ENCODE peak calls at places on chromosomes 11 and 22, in ten cellular contexts. H, R, S, O, C, M, U, J, E and N are unnamed samples.

GRCh38 chr11:109150603-109151002 is 271.4 kb upstream of the C11orf87 start:
- DNase-seq in M (no peak), H (no peak), C (no peak), J (no peak), U (peak), E (no peak), S (no peak), R (no peak), O (no peak), N (no peak)

GRCh38 chr11:3947084-3947483 is 91.6 kb downstream of the STIM1 start:
- DNase-seq in M (no peak), J (no peak), S (peak), U (no peak), E (peak), O (peak), H (no peak), C (no peak), R (no peak), N (no peak)

GRCh38 chr11:47904048-47904447 is 55.9 kb upstream of the NUP160 start:
- DNase-seq in C (no peak), S (peak), M (no peak), R (no peak), J (no peak), H (no peak), U (no peak), E (no peak), O (peak), N (no peak)

GRCh38 chr11:78460468-78460867 is 42.8 kb upstream of the GAB2 start:
- DNase-seq in J (no peak), S (peak), E (peak), M (no peak), C (no peak), U (no peak), O (peak), R (no peak), H (no peak), N (peak)

GRCh38 chr11:33531743-33532181 is 168.9 kb downstream of the C11orf91 start:
- DNase-seq in J (no peak), O (peak), C (peak), U (no peak), E (no peak), S (peak), R (no peak), H (no peak), M (no peak), N (no peak)

GRCh38 chr22:23268139-23268712 is 87.9 kb downstream of the BCR start:
- DNase-seq in R (no peak), M (no peak), E (no peak), O (no peak), J (no peak), H (no peak), S (no peak), U (no peak), C (no peak), N (no peak)

GRCh38 chr22:50270302-50271010 is at the start of gene MAPK11:
- DNase-seq in O (peak), M (peak), J (no peak), U (peak), S (peak), C (no peak), H (peak), E (peak), R (peak), N (peak)

GRCh38 chr11:122248130-122248529 is 132.1 kb upstream of the BLID start:
- DNase-seq in R (no peak), M (no peak), U (no peak), H (no peak), O (no peak), S (no peak), J (no peak), E (no peak), C (no peak), N (no peak)

GRCh38 chr11:22674470-22675426 is 8.3 kb downstream of the GAS2 start:
- DNase-seq in M (no peak), H (no peak), R (peak), S (no peak), J (no peak), O (no peak), U (no peak), C (no peak), E (no peak), N (no peak)

GRCh38 chr11:10150800-10151199 is 143.2 kb downstream of the SBF2 start:
- DNase-seq in E (no peak), U (no peak), C (no peak), M (no peak), J (no peak), R (no peak), H (no peak), O (no peak), S (peak), N (no peak)

GRCh38 chr11:20599424-20600346 is at the start of gene SLC6A5:
- DNase-seq in O (peak), M (no peak), U (peak), C (no peak), R (peak), S (peak), E (no peak), H (peak), J (peak), N (peak)

GRCh38 chr11:86091566-86091965 is 22.7 kb upstream of the PICALM start:
- DNase-seq in R (no peak), E (no peak), O (peak), J (peak), H (no peak), S (peak), M (no peak), U (no peak), C (no peak), N (no peak)

GRCh38 chr11:18332891-18333290 is 10.5 kb downstream of the GTF2H1 start:
- DNase-seq in C (no peak), H (no peak), O (no peak), M (no peak), R (no peak), S (no peak), J (no peak), U (no peak), E (no peak), N (no peak)

GRCh38 chr22:49595465-49596078 is 232.1 kb downstream of the BRD1 start:
- DNase-seq in R (no peak), C (no peak), U (no peak), H (no peak), J (no peak), E (no peak), O (no peak), M (no peak), S (no peak), N (no peak)

GRCh38 chr11:554428-554823 is 6.1 kb downstream of the LMNTD2 start:
- DNase-seq in J (no peak), R (no peak), E (no peak), O (no peak), C (no peak), S (no peak), M (no peak), H (no peak), U (no peak), N (no peak)

GRCh38 chr22:26711205-26711958 is 54.0 kb downstream of the MIAT start:
- DNase-seq in O (peak), R (no peak), C (peak), M (no peak), J (no peak), E (peak), U (no peak), S (no peak), H (no peak), N (peak)

GRCh38 chr11:71096751-71097388 is 155.5 kb downstream of the SHANK2 start:
- DNase-seq in C (no peak), J (no peak), O (no peak), U (no peak), M (peak), E (no peak), R (no peak), H (no peak), S (peak), N (no peak)

GRCh38 chr11:103528596-103528995 is 419.4 kb downstream of the DYNC2H1 start:
- DNase-seq in H (no peak), M (no peak), S (peak), E (no peak), O (peak), R (no peak), J (peak), U (no peak), C (no peak), N (no peak)

GRCh38 chr11:36295926-36296325 is at the start of gene PRR5L:
- DNase-seq in J (no peak), M (no peak), R (no peak), H (no peak), C (no peak), S (no peak), O (no peak), U (no peak), E (no peak), N (no peak)

GRCh38 chr11:57978686-57979531 is 44.8 kb upstream of the OR9Q1 start:
- DNase-seq in U (no peak), M (no peak), J (no peak), C (no peak), O (no peak), E (no peak), R (no peak), H (no peak), S (peak), N (no peak)

GRCh38 chr11:86201371-86201770 is 43.2 kb upstream of the EED start:
- DNase-seq in M (no peak), H (no peak), S (no peak), E (no peak), J (no peak), R (no peak), U (no peak), O (peak), C (no peak), N (no peak)

GRCh38 chr11:12675951-12676711 is 1.9 kb downstream of the TEAD1 start:
- DNase-seq in J (no peak), C (no peak), O (peak), E (no peak), U (peak), H (no peak), S (peak), R (no peak), M (no peak), N (no peak)

GRCh38 chr11:99422581-99423434 is 402.1 kb downstream of the CNTN5 start:
- DNase-seq in M (no peak), R (no peak), J (no peak), E (no peak), O (no peak), S (no peak), H (no peak), C (no peak), U (no peak), N (no peak)

GRCh38 chr11:63180536-63180935 is 36.5 kb upstream of the SLC22A24 start:
- DNase-seq in R (no peak), M (no peak), S (no peak), J (no peak), U (no peak), H (no peak), E (no peak), C (no peak), O (no peak), N (no peak)

GRCh38 chr11:25527841-25528240 is 804.1 kb upstream of the ANO3 start:
- DNase-seq in C (no peak), H (no peak), J (no peak), U (no peak), M (no peak), R (no peak), O (no peak), S (no peak), E (no peak), N (no peak)

GRCh38 chr11:45110562-45110961 is 35.9 kb upstream of the PRDM11 start:
- DNase-seq in U (peak), C (peak), R (peak), M (no peak), J (peak), E (peak), H (peak), S (peak), O (peak), N (peak)

GRCh38 chr22:17634696-17635095 is 3.9 kb upstream of the BCL2L13 start:
- DNase-seq in C (no peak), R (no peak), H (no peak), S (no peak), O (no peak), J (no peak), U (no peak), E (no peak), M (no peak), N (no peak)

GRCh38 chr11:117597083-117597482 is 199.9 kb downstream of the DSCAML1 start:
- DNase-seq in H (peak), M (no peak), S (peak), R (peak), C (no peak), O (peak), J (peak), U (peak), E (no peak), N (peak)

GRCh38 chr11:57761301-57762234 is at the start of gene CTNND1:
- DNase-seq in O (peak), M (peak), J (peak), S (peak), R (peak), E (peak), C (peak), U (peak), H (peak), N (peak)

GRCh38 chr22:36383110-36383581 is 4.6 kb downstream of the MYH9 start:
- DNase-seq in H (no peak), U (no peak), S (peak), E (peak), M (no peak), J (peak), O (peak), R (no peak), C (peak), N (peak)

GRCh38 chr11:64036081-64037026 is 623 bp downstream of the FLRT1 start:
- DNase-seq in U (peak), M (no peak), C (no peak), O (peak), S (peak), E (no peak), J (no peak), R (no peak), H (no peak), N (no peak)

GRCh38 chr22:37222440-37222971 is 10.2 kb upstream of the SSTR3 start:
- DNase-seq in O (no peak), J (no peak), E (peak), H (no peak), U (no peak), R (no peak), S (no peak), C (no peak), M (no peak), N (no peak)

DNA sequence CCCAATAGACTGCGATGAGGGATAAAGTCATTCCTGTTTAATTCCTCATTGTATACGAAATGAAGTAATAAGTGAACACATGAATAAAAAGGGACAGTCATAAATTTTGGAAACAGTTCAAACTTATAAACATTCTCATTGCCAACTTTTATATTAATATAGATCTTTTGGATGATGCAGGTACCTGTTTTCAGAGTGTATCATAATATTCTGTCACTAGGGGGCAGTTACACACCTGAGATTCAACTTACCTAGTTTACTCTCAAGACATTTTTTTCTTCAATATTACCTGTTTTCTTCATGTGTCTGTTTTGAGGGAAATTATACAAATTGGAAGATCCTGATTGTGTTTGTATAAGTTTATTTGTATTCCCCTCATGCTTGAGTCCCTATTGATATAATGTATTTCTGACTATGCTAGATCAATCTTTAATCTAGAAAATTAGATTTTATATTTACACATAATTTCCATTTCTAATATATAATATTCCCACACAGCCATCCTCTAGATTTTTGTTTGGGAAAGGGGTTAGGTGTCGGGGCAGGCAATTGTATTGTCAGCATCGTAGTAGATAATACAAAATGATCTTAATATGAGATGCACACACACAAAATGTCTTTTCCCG is 18.3 kb downstream of the FDX1 start:
- DNase-seq in O (no peak), U (no peak), C (no peak), M (no peak), E (no peak), S (no peak), H (no peak), J (no peak), R (no peak), N (peak)
- TF ChIP-seq CTCF in O (peak), U (peak), C (peak), M (peak), E (peak), S (peak), H (peak), J (peak), R (peak), N (peak)

GRCh38 chr22:48515571-48516200 is 1312.0 kb downstream of the BRD1 start:
- DNase-seq in M (no peak), J (no peak), E (no peak), R (no peak), U (no peak), C (no peak), O (no peak), S (no peak), H (no peak), N (no peak)

GRCh38 chr22:48520207-48520606 is 1307.5 kb downstream of the BRD1 start:
- DNase-seq in O (no peak), J (no peak), H (no peak), C (no peak), S (no peak), M (no peak), R (no peak), U (no peak), E (no peak), N (no peak)

GRCh38 chr22:48516571-48516970 is 1311.1 kb downstream of the BRD1 start:
- DNase-seq in R (no peak), E (no peak), S (no peak), M (no peak), J (no peak), O (no peak), H (no peak), U (no peak), C (no peak), N (no peak)

GRCh38 chr22:48513929-48514328 is 1313.7 kb downstream of the BRD1 start:
- DNase-seq in M (no peak), E (no peak), U (no peak), R (no peak), O (no peak), C (no peak), J (no peak), H (no peak), S (no peak), N (no peak)

DNA sequence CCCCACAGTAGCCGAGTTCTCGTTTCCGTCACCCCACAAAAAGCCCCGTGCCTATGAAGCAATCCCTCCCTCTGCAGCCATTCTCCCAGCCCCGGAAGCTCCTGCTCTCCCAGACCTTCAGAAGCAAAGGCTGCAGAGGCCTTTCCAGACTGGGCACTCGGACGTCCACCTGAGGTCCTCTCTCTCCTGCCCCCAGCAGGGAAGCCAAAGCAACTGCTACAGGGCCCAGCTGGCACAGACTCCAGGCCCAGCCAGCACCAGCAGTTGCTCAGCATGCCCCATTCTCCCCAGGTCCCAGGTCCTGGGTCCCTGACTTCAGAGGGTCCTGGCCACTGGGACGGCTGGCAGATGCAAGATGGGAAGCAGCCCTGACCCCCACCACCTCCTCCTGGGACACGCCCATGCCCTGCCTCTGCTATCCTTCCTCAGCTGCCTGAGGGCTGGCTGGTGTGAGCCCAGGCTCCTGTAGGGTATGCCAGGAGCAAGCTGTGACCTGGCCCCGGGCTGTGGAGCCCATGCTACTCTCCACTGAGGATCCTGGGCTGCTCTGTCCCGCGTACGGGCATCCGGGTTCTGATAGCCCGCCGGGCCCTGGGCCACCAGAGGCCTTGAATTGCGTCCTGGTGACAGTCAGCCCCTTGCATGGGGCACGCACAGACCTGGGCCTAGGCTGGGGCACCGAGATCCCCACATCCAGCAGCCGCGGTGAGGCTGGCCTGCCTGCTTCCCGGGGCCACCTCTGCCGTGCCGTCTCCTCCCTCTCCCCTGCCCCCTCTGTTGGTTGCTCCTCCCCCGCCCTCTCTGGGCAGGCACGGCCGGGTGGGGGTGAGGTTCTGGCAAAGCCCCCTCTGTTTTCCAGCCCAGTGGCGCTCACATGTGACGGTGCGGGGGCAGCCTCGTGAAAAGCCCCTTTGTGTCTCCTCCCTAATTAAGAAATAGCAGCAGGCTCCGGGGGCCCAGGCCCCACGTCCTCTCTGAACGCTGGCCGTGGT is 1310.3 kb downstream of the BRD1 start:
- DNase-seq in C (no peak), M (no peak), R (peak), O (no peak), J (no peak), U (no peak), H (peak), E (no peak), S (no peak), N (no peak)
- TF ChIP-seq CTCF in C (no peak), M (no peak), R (no peak), O (peak), J (peak), U (no peak), H (no peak), E (no peak), S (no peak), N (no peak)

GRCh38 chr11:65918211-65919150 is at the start of gene C11orf68:
- DNase-seq in R (peak), E (no peak), O (no peak), U (no peak), C (no peak), H (no peak), J (no peak), M (no peak), S (no peak), N (no peak)
- TF ChIP-seq CTCF in R (no peak), E (no peak), O (no peak), U (no peak), C (no peak), H (no peak), J (no peak), M (no peak), S (no peak), N (no peak)

DNA sequence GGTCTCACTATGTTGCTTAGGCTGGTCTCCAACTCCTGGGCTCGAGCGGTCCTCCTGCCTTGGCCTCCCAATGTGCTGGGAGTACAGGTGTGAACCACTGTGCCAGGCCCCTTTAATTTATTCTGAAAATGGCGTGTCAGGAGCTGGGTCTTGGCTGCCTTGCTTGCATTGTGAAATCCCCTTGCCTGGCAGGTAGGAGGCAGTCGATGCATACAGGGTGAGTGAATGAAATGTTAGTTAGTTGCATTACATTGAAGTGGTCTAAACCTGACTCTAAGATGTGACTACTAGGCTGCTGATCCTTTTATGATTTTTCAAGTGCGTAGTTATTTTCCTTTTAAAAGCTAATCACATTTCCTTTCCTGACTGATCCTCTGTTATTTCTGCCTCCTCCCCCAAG is 42.9 kb downstream of the PARVB start:
- DNase-seq in E (no peak), S (no peak), M (no peak), O (no peak), H (no peak), U (no peak), J (no peak), R (no peak), C (no peak), N (no peak)
- TF ChIP-seq CTCF in E (peak), S (no peak), M (no peak), O (no peak), H (no peak), U (no peak), J (peak), R (no peak), C (no peak), N (no peak)

GRCh38 chr11:66491315-66491935 is 11.2 kb downstream of the DPP3 start:
- DNase-seq in J (no peak), M (no peak), R (no peak), O (no peak), E (no peak), S (no peak), U (peak), H (no peak), C (no peak), N (no peak)
- TF ChIP-seq CTCF in J (peak), M (no peak), R (peak), O (peak), E (peak), S (peak), U (peak), H (peak), C (peak), N (no peak)

GRCh38 chr11:46521947-46522681 is 71.7 kb downstream of the AMBRA1 start:
- DNase-seq in O (peak), E (no peak), C (no peak), S (peak), R (peak), H (no peak), U (no peak), J (peak), M (no peak), N (no peak)
- TF ChIP-seq CTCF in O (peak), E (peak), C (peak), S (peak), R (no peak), H (peak), U (peak), J (peak), M (no peak), N (no peak)